ENCODE peak calls at places on chromosomes 6 and 20, in six cellular contexts. E is activated T-helper 1 cell treated with anti-CD3 and anti-CD28 coated beads, Interleukin-12 subunit alpha, Interleukin-12 subunit beta, Interleukin-2, Interleukin-4 antibody, amounts not matched to agents 30 ng/mL and 10 ng/mL and 1 ng/mL, durations not matched to agents 14 hours and 24 hours and 36 hours; A is GDM1; C is activated CD4-positive, alpha-beta T cell treated with anti-CD3 and anti-CD28 coated beads for 1 hour; Z is spleen; G is NCI-H1436. D is an unnamed sample.

GRCh38 chr6:13436691-13437568 is 50.5 kb downstream of the GFOD1 start:
- DNase-seq in E (no peak), A (no peak), C (no peak), Z (no peak), G (no peak), D (no peak)

GRCh38 chr20:63858393-63859165 is 2.7 kb upstream of the ABHD16B start:
- DNase-seq in E (no peak), A (peak), C (no peak), Z (peak), G (no peak), D (no peak)

GRCh38 chr6:80214436-80215022 is 108.1 kb downstream of the BCKDHB start:
- DNase-seq in E (no peak), A (no peak), C (no peak), Z (no peak), G (peak), D (no peak)

GRCh38 chr6:151107897-151108427 is 131.8 kb upstream of the AKAP12 start:
- DNase-seq in E (no peak), A (no peak), C (no peak), Z (no peak), G (no peak), D (no peak)

GRCh38 chr6:157935786-157936185 is 45.9 kb upstream of the SYNJ2 start:
- DNase-seq in E (no peak), A (no peak), C (no peak), Z (no peak), G (no peak), D (no peak)

GRCh38 chr20:34579191-34579661 is 20.7 kb downstream of the MAP1LC3A start:
- DNase-seq in E (no peak), A (no peak), C (no peak), Z (no peak), G (no peak), D (peak)

GRCh38 chr6:156881687-156882629 is 104.8 kb downstream of the ARID1B start:
- DNase-seq in E (no peak), A (no peak), C (no peak), Z (no peak), G (no peak), D (no peak)

GRCh38 chr6:134549854-134550253 is 231.9 kb upstream of the SGK1 start:
- DNase-seq in E (no peak), A (no peak), C (no peak), Z (no peak), G (no peak), D (no peak)

GRCh38 chr6:113642714-113643442 is 214.3 kb upstream of the MARCKS start:
- DNase-seq in E (no peak), A (no peak), C (no peak), Z (no peak), G (peak), D (peak)

GRCh38 chr6:37483917-37484785 is 15.5 kb downstream of the CCDC167 start:
- DNase-seq in E (peak), A (no peak), C (peak), Z (peak), G (peak), D (peak)

GRCh38 chr6:11279213-11279780 is 46.8 kb upstream of the NEDD9 start:
- DNase-seq in E (no peak), A (no peak), C (no peak), Z (no peak), G (no peak), D (no peak)

GRCh38 chr6:10401632-10402223 is 13.1 kb downstream of the TFAP2A start:
- DNase-seq in E (no peak), A (no peak), C (no peak), Z (no peak), G (no peak), D (no peak)

GRCh38 chr6:35492664-35493284 is 4.1 kb downstream of the TEAD3 start:
- DNase-seq in E (no peak), A (no peak), C (no peak), Z (no peak), G (no peak), D (no peak)

GRCh38 chr6:10465633-10466499 is 51.0 kb upstream of the TFAP2A start:
- DNase-seq in E (no peak), A (no peak), C (no peak), Z (no peak), G (peak), D (no peak)

GRCh38 chr20:46920114-46920513 is 25.5 kb downstream of the EYA2 start:
- DNase-seq in E (no peak), A (no peak), C (no peak), Z (no peak), G (no peak), D (no peak)

GRCh38 chr6:3032986-3033385 is 33.3 kb downstream of the NQO2 start:
- DNase-seq in E (no peak), A (no peak), C (no peak), Z (no peak), G (no peak), D (no peak)

GRCh38 chr6:38432479-38432878 is 207.2 kb downstream of the BTBD9 start:
- DNase-seq in E (no peak), A (no peak), C (no peak), Z (no peak), G (no peak), D (no peak)

GRCh38 chr6:16681260-16681873 is 79.9 kb downstream of the ATXN1 start:
- DNase-seq in E (no peak), A (no peak), C (no peak), Z (no peak), G (no peak), D (no peak)

GRCh38 chr6:139323511-139324445 is 32.0 kb upstream of the TXLNB start:
- DNase-seq in E (peak), A (peak), C (peak), Z (peak), G (no peak), D (peak)

GRCh38 chr6:27836783-27837635 is 75.2 kb downstream of the OR2B2 start:
- DNase-seq in E (peak), A (peak), C (peak), Z (peak), G (peak), D (peak)

D was measured in mucosa of descending colon.